ENCODE peak calls at places on chromosomes 2 and 18, in ten cellular contexts. C, N, U, O, M, S, H, K, B and A are unnamed samples.

GRCh38 chr2:222295368-222296041 is 3.3 kb downstream of the PAX3 start:
- DNase-seq in C (no peak), N (no peak), U (peak), O (no peak), M (peak), S (no peak), H (no peak), K (no peak), B (no peak), A (no peak)

GRCh38 chr2:212646698-212647097 is 108.1 kb upstream of the ERBB4 start:
- DNase-seq in C (no peak), N (peak), U (peak), O (no peak), M (no peak), S (no peak), H (no peak), K (no peak), B (no peak), A (peak)

GRCh38 chr2:222440670-222441422 is 16.5 kb downstream of the SGPP2 start:
- DNase-seq in C (no peak), N (peak), U (peak), O (peak), M (no peak), S (no peak), H (no peak), K (peak), B (no peak), A (no peak)

GRCh38 chr2:68774569-68775271 is 40.1 kb downstream of the ARHGAP25 start:
- DNase-seq in C (no peak), N (peak), U (no peak), O (peak), M (no peak), S (peak), H (peak), K (no peak), B (no peak), A (no peak)

GRCh38 chr18:78687736-78688135 is 291.9 kb upstream of the SALL3 start:
- DNase-seq in C (no peak), N (no peak), U (no peak), O (no peak), M (no peak), S (no peak), H (no peak), K (no peak), B (no peak), A (no peak)

GRCh38 chr2:160205511-160205910 is 5.4 kb upstream of the ITGB6 start:
- DNase-seq in C (no peak), N (peak), U (peak), O (no peak), M (no peak), S (peak), H (no peak), K (peak), B (no peak), A (peak)

GRCh38 chr2:121075641-121076500 is 209.1 kb downstream of the TFCP2L1 start:
- DNase-seq in C (peak), N (no peak), U (no peak), O (peak), M (peak), S (no peak), H (no peak), K (no peak), B (no peak), A (no peak)

GRCh38 chr2:135820003-135820618 is 16.9 kb downstream of the LCT start:
- DNase-seq in C (no peak), N (peak), U (peak), O (no peak), M (no peak), S (no peak), H (peak), K (no peak), B (no peak), A (no peak)

GRCh38 chr2:100960688-100961087 is 41.4 kb upstream of the RPL31 start:
- DNase-seq in C (no peak), N (peak), U (no peak), O (no peak), M (no peak), S (no peak), H (no peak), K (no peak), B (no peak), A (no peak)

GRCh38 chr18:62998443-62998842 is 283.1 kb downstream of the PHLPP1 start:
- DNase-seq in C (no peak), N (no peak), U (no peak), O (no peak), M (no peak), S (no peak), H (peak), K (no peak), B (no peak), A (no peak)

GRCh38 chr2:201665420-201666158 is 22.3 kb upstream of the TMEM237 start:
- DNase-seq in C (no peak), N (no peak), U (no peak), O (no peak), M (no peak), S (no peak), H (no peak), K (no peak), B (no peak), A (no peak)
- TF ChIP-seq CTCF in C (no peak), N (no peak), U (peak), O (peak), M (no peak), S (no peak), H (no peak), K (peak), B (no peak), A (no peak)

DNA sequence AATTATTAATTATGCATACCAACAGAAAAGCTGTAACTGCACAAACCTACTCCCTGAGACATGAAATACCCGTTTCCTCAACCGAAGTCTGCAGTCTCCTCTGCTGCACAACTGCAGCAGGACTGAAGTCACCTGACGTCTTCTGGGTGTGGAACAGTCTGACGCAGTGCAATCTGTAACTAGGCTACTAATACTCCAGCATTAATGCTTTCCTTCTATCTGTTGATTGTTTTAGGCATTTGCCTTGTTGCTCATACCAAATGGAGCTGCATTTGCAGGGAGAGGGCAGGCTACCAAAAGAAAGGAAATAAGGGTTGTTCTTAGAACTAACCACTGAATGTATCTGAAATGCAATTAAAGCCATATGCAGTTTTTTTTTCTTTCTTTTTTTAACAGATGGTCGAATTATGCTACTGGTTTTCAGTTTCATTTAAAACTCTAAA is 40.1 kb downstream of the RTN4 start:
- DNase-seq in C (peak), N (peak), U (peak), O (peak), M (peak), S (peak), H (peak), K (peak), B (peak), A (peak)
- H3K4me3 ChIP-seq in C (no peak), N (no peak), U (peak), O (no peak), M (no peak), S (peak), H (peak), K (peak), B (no peak), A (peak)

GRCh38 chr2:152552868-152553267 is 164.4 kb downstream of the PRPF40A start:
- DNase-seq in C (no peak), N (no peak), U (no peak), O (no peak), M (no peak), S (no peak), H (no peak), K (no peak), B (no peak), A (no peak)

GRCh38 chr2:152556506-152556905 is 160.8 kb downstream of the PRPF40A start:
- DNase-seq in C (no peak), N (no peak), U (no peak), O (no peak), M (no peak), S (no peak), H (no peak), K (no peak), B (no peak), A (no peak)

GRCh38 chr2:152553518-152553917 is 163.7 kb downstream of the PRPF40A start:
- DNase-seq in C (no peak), N (no peak), U (no peak), O (no peak), M (no peak), S (no peak), H (no peak), K (no peak), B (no peak), A (no peak)

GRCh38 chr2:152557273-152557879 is 159.9 kb downstream of the PRPF40A start:
- DNase-seq in C (no peak), N (peak), U (no peak), O (no peak), M (no peak), S (no peak), H (no peak), K (no peak), B (no peak), A (no peak)

GRCh38 chr2:152555048-152555447 is 162.2 kb downstream of the PRPF40A start:
- DNase-seq in C (peak), N (peak), U (peak), O (no peak), M (peak), S (no peak), H (no peak), K (no peak), B (no peak), A (no peak)
- TF ChIP-seq CTCF in C (peak), N (peak), U (peak), O (no peak), M (peak), S (no peak), H (no peak), K (peak), B (peak), A (no peak)

GRCh38 chr2:131418625-131419024 is 54.7 kb upstream of the RAB6D start:
- DNase-seq in C (no peak), N (no peak), U (no peak), O (no peak), M (no peak), S (no peak), H (no peak), K (no peak), B (no peak), A (no peak)
- H3K4me3 ChIP-seq in C (no peak), N (no peak), U (no peak), O (no peak), M (no peak), S (no peak), H (no peak), K (no peak), B (no peak), A (no peak)

GRCh38 chr18:8426401-8426800 is 182.8 kb upstream of the RAB12 start:
- DNase-seq in C (peak), N (no peak), U (no peak), O (peak), M (peak), S (no peak), H (peak), K (no peak), B (peak), A (no peak)
- TF ChIP-seq CTCF in C (peak), N (peak), U (peak), O (peak), M (peak), S (peak), H (peak), K (no peak), B (peak), A (no peak)

GRCh38 chr2:99862566-99862965 is 279.8 kb downstream of the AFF3 start:
- DNase-seq in C (no peak), N (no peak), U (no peak), O (no peak), M (no peak), S (no peak), H (no peak), K (no peak), B (no peak), A (no peak)
- H3K4me3 ChIP-seq in C (no peak), N (no peak), U (no peak), O (no peak), M (no peak), S (no peak), H (no peak), K (no peak), B (no peak), A (no peak)

DNA sequence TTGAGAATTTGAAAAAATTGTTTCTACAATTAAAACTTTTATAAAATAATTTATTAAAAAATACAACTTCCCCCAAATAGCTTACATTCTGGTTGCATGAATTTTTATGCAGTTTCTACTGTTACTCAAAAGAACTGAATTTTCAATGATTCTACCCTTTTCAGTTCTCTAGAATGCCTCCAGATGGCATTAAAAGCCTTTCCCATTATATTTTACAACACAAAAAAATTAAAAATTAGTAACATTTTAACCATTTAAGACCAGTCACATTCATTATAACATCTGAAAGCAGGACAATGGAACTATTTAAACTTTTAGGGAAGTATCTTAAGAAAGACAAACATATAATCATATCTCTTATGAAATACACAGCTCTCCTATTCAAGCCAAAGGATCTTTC is 236.0 kb upstream of the REV1 start:
- DNase-seq in C (no peak), N (peak), U (peak), O (no peak), M (no peak), S (no peak), H (no peak), K (no peak), B (no peak), A (no peak)
- TF ChIP-seq CTCF in C (no peak), N (peak), U (peak), O (peak), M (peak), S (peak), H (no peak), K (peak), B (no peak), A (no peak)

GRCh38 chr2:233360771-233361176 is 6.5 kb downstream of the DGKD start:
- DNase-seq in C (peak), N (no peak), U (no peak), O (no peak), M (peak), S (no peak), H (no peak), K (peak), B (peak), A (no peak)

GRCh38 chr2:233358335-233358734 is 4.0 kb downstream of the DGKD start:
- DNase-seq in C (no peak), N (no peak), U (no peak), O (no peak), M (no peak), S (no peak), H (peak), K (no peak), B (no peak), A (no peak)

GRCh38 chr2:233361298-233361697 is 7.0 kb downstream of the DGKD start:
- DNase-seq in C (no peak), N (no peak), U (no peak), O (no peak), M (no peak), S (no peak), H (no peak), K (no peak), B (no peak), A (no peak)

GRCh38 chr2:233358864-233359386 is 4.6 kb downstream of the DGKD start:
- DNase-seq in C (no peak), N (no peak), U (no peak), O (no peak), M (no peak), S (no peak), H (no peak), K (no peak), B (no peak), A (no peak)

DNA sequence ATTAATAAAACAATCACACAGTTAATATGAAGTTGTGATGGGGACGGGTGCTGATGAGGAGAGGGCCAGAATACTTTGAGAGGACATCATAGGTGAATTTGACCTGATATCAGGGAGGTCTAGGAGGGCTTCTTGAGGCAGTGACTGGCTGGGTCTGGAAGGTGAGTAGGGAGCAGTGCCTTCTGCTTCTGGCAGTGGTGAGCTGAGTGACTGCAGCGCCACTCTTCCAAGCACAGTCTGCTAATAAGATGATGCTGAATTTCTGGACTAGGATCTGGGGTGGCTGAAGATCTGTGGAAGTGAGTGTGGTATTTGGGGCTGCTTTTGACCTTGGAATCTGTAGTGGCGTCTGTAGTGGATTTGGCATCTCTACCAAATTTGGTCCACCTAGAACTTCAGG is 5.5 kb downstream of the DGKD start:
- DNase-seq in C (no peak), N (no peak), U (no peak), O (no peak), M (no peak), S (no peak), H (no peak), K (no peak), B (no peak), A (no peak)
- H3K4me3 ChIP-seq in C (no peak), N (no peak), U (no peak), O (no peak), M (no peak), S (no peak), H (no peak), K (no peak), B (no peak), A (no peak)

DNA sequence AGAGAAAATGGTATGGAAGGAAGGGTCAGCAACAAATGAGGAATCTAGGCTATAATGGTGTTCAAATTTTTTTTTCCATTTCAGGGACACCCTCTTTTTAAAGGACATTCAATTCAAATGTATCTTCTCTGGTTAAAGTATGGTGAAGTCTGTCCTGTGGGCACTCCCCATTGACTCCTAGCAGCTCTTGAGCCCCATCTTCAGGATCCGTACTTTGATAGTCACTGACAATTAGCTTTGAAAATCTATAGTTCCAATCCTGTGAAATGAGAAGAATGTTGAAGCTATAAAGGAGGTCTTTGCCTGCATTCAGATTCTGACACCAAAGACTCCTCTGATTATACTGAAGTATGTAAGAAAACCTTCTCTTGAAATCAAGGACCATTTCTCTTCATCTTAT is 43.3 kb downstream of the KCNH7 start:
- DNase-seq in C (peak), N (no peak), U (peak), O (no peak), M (peak), S (no peak), H (peak), K (peak), B (no peak), A (peak)
- TF ChIP-seq CTCF in C (peak), N (no peak), U (peak), O (no peak), M (peak), S (no peak), H (peak), K (peak), B (peak), A (peak)

GRCh38 chr2:230868947-230869690 is 4.4 kb downstream of the ITM2C start:
- DNase-seq in C (no peak), N (no peak), U (peak), O (no peak), M (peak), S (no peak), H (no peak), K (no peak), B (no peak), A (no peak)
- H3K4me3 ChIP-seq in C (no peak), N (no peak), U (no peak), O (no peak), M (peak), S (no peak), H (no peak), K (no peak), B (peak), A (no peak)